ENCODE peak calls at places on chromosomes 16 and 17, in eight cellular contexts. J is breast epithelium; D is stomach; R is neuronal stem cell; F is left ventricle myocardium inferior; B is CD8-positive, alpha-beta T cell; C is ascending aorta; Z is heart right ventricle. P is an unnamed sample.

GRCh38 chr17:47807421-47807820 is 14.2 kb downstream of the OSBPL7 start:
- DNase-seq in J (no peak), D (peak; percentile 11), R (no peak), F (no peak), B (no peak), C (no peak), Z (no peak), P (no peak)

GRCh38 chr16:28930652-28931051 is 1.1 kb upstream of the CD19 start:
- DNase-seq in J (no peak), D (no peak), R (peak; percentile 75), F (no peak), B (no peak), C (no peak), Z (no peak), P (no peak)

GRCh38 chr16:85461814-85462404 is 151.2 kb upstream of the GSE1 start:
- DNase-seq in J (no peak), D (no peak), R (peak; percentile 64), F (no peak), B (no peak), C (no peak), Z (peak; percentile 33), P (peak; percentile 61)

GRCh38 chr17:38598536-38598935 is 7.2 kb downstream of the SRCIN1 start:
- DNase-seq in J (no peak), D (peak; percentile 82), R (peak; percentile 87), F (no peak), B (no peak), C (no peak), Z (no peak), P (peak; percentile 79)

GRCh38 chr17:83190601-83191387 is 111.4 kb downstream of the METRNL start:
- DNase-seq in J (peak; percentile 10), D (no peak), R (no peak), F (no peak), B (no peak), C (peak; percentile 3), Z (no peak), P (no peak)

GRCh38 chr16:12436201-12436657 is 367.5 kb downstream of the CPPED1 start:
- DNase-seq in J (no peak), D (no peak), R (peak; percentile 12), F (no peak), B (no peak), C (no peak), Z (no peak), P (no peak)

GRCh38 chr16:58345574-58346354 is 46.5 kb upstream of the GINS3 start:
- DNase-seq in J (no peak), D (no peak), R (no peak), F (no peak), B (no peak), C (no peak), Z (no peak), P (no peak)

GRCh38 chr16:2535644-2536021 is 2.2 kb upstream of the PDPK1 start:
- DNase-seq in J (no peak), D (no peak), R (no peak), F (no peak), B (no peak), C (no peak), Z (no peak), P (peak; percentile 47)

GRCh38 chr16:57422026-57422944 is 17.7 kb downstream of the CCL17 start:
- DNase-seq in J (no peak), D (peak; percentile 52), R (no peak), F (no peak), B (no peak), C (no peak), Z (no peak), P (peak; percentile 65)

GRCh38 chr16:27764869-27765675 is 215.1 kb downstream of the KATNIP start:
- DNase-seq in J (no peak), D (no peak), R (no peak), F (no peak), B (no peak), C (no peak), Z (no peak), P (peak; percentile 25)

GRCh38 chr17:62705781-62706597 is 78.5 kb downstream of the MRC2 start:
- DNase-seq in J (no peak), D (no peak), R (no peak), F (no peak), B (no peak), C (no peak), Z (no peak), P (peak; percentile 84)

GRCh38 chr16:88633684-88634140 is 4.7 kb upstream of the IL17C start:
- DNase-seq in J (no peak), D (peak; percentile 52), R (no peak), F (no peak), B (no peak), C (no peak), Z (peak; percentile 22), P (peak; percentile 36)

GRCh38 chr17:40516581-40517285 is 15.3 kb upstream of the TNS4 start:
- DNase-seq in J (peak; percentile 43), D (no peak), R (no peak), F (no peak), B (peak; percentile 74), C (no peak), Z (no peak), P (no peak)

GRCh38 chr17:2101448-2102257 is 46.8 kb downstream of the HIC1 start:
- DNase-seq in J (peak; percentile 87), D (peak; percentile 91), R (no peak), F (peak; percentile 31), B (peak; percentile 57), C (no peak), Z (no peak), P (no peak)

GRCh38 chr16:2523801-2524231 is 3.6 kb downstream of the AMDHD2 start:
- DNase-seq in J (no peak), D (no peak), R (no peak), F (no peak), B (no peak), C (no peak), Z (no peak), P (no peak)

GRCh38 chr17:2549392-2550211 is 37.9 kb upstream of the METTL16 start:
- DNase-seq in J (no peak), D (no peak), R (no peak), F (no peak), B (no peak), C (no peak), Z (no peak), P (no peak)

GRCh38 chr17:61275395-61275794 is 124.2 kb upstream of the TBX2 start:
- DNase-seq in J (no peak), D (no peak), R (no peak), F (no peak), B (no peak), C (no peak), Z (no peak), P (no peak)

GRCh38 chr17:50144845-50145531 is 5.5 kb downstream of the PPP1R9B start:
- DNase-seq in J (peak; percentile 68), D (peak; percentile 44), R (no peak), F (no peak), B (no peak), C (no peak), Z (peak; percentile 66), P (no peak)

GRCh38 chr17:40477796-40478195 is 23.6 kb downstream of the TNS4 start:
- DNase-seq in J (no peak), D (no peak), R (no peak), F (no peak), B (no peak), C (no peak), Z (no peak), P (no peak)

DNA sequence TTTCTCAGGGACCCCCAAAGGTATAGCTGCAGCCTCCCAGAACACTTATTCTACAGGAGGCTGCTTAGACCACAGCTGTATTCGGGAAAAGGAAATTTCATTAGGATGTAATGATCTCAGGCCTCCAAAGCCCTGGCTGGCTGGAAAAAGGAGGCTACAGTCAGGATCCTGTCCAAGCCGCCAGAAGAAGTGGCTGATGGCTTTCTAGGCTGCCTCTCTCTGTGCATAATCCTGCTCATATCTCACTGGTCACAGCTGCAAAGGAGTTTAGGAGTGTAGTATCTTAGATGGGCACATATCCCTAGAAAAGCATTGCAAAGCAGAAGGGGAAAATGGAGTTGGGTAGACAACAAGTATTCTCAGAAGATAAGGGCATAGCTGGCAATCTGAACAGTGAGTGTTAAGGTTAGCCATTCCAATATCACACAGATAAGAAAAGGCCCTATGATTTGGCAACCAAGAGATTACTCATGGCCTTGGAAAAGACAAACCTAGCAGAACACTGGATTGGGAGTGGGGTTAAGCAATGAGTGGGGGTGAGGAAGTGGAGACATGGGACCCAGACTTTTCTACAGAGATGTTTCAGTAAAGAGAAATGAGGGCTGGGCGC is 26.0 kb upstream of the PRKCA start:
- DNase-seq in J (no peak), D (no peak), R (no peak), F (no peak), B (no peak), C (no peak), Z (no peak), P (no peak)
- H3K4me3 ChIP-seq in J (no peak overlapping the region), D (no peak overlapping the region), R (no peak overlapping the region), F (no peak overlapping the region), B (no peak overlapping the region), C (no peak overlapping the region), Z (no peak overlapping the region), P (no peak overlapping the region)

DNA sequence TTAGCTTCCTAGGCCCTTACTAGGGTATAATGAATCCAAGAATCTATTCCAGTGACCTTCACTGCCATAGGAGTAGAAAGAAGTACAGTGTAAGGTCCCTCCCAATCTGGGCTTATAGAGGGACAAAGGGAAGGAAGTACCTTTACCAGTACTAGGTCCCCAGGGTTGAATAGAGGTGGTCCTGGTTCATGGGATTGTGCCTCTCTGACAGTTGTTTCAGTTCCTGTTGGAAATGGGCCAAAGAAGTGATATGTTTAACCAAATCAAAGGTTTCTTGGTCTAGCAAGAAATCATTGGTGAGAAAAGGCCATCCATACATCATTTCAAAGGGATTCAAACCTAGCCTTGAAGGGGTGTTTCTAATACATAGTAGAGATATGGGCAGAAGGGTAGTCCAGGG is 16.0 kb upstream of the ZNHIT3 start:
- DNase-seq in J (no peak), D (no peak), R (no peak), F (no peak), B (no peak), C (no peak), Z (no peak), P (no peak)
- H3K27ac ChIP-seq in J (no peak overlapping the region), D (no peak overlapping the region), R (no peak overlapping the region), F (no peak overlapping the region), B (no peak overlapping the region), C (no peak overlapping the region), Z (no peak overlapping the region), P (no peak overlapping the region)

GRCh38 chr17:81402530-81402941 is 7.3 kb downstream of the BAHCC1 start:
- DNase-seq in J (no peak), D (no peak), R (no peak), F (peak; percentile 60), B (no peak), C (no peak), Z (peak; percentile 53), P (no peak)
- H3K4me3 ChIP-seq in J (peak overlapping the region; percentile 11), D (peak overlapping the region; percentile 13), R (no peak overlapping the region), F (peak overlapping the region; percentile 96), B (no peak overlapping the region), C (peak overlapping the region; percentile 91), Z (no peak overlapping the region), P (no peak overlapping the region)

DNA sequence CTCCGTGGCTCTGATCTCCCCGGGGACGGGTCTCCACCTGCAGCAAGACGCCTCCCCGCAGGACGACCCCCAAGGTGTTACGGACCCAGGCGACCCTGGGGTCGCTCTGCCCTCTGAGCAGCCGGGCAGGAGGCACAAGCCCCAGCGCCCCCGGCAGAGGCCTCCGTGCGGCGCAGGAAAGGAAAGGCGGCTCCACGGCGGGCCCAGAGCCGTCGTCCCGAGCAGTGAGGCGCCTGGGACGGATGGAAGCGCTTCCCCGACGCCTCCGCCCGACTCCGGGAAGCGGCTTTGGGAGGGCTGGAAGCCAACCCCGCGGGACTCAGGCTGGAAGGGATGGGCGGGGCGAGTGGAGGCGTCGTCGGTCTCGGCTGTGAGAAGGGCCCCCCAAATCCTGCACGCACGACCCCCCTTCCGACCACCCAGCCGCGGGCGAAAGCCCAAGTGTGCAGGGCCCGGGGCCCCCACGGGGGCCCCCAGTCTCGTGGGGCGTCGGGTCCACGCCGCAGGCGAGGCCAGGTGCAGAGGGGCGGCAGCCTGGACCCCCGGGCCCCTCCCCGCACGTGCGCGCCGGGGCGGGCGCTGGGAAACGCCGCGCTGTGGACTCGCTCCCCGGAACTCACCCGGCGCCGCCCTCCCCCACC is 32.7 kb upstream of the RPH3AL start:
- DNase-seq in J (no peak), D (peak; percentile 48), R (peak; percentile 47), F (peak; percentile 79), B (no peak), C (no peak), Z (peak; percentile 83), P (no peak)
- H3K27ac ChIP-seq in J (peak overlapping the region; percentile 80), D (peak overlapping the region; percentile 60), R (peak overlapping the region; percentile 21), F (peak overlapping the region; percentile 91), B (no peak overlapping the region), C (peak overlapping the region; percentile 27), Z (peak overlapping the region; percentile 94), P (no peak overlapping the region)

P was measured in testis.